ENCODE peak calls at places on chromosomes 5 and 9, in five cellular contexts. Y is CD4-positive, alpha-beta memory T cell; M is upper lobe of right lung; U is mesendoderm; J is tibial nerve. X is an unnamed sample. For H3K4me1 and H3K27me3, the result is how much of the 10 kb centered on the place peaks cover.

GRCh38 chr5:10623305-10623910 is 59.5 kb downstream of the ANKRD33B start:
- DNase-seq in Y (no peak), M (no peak), U (no peak), J (no peak), X (no peak)

GRCh38 chr9:116312221-116312620 is 158.6 kb downstream of the PAPPA start:
- DNase-seq in Y (no peak), M (no peak), U (no peak), J (no peak), X (no peak)

GRCh38 chr5:92548351-92548750 is 1032.7 kb downstream of the NR2F1-AS1 start:
- DNase-seq in Y (no peak), M (no peak), U (no peak), J (no peak), X (no peak)

GRCh38 chr9:123568691-123569342 is 212.8 kb downstream of the CRB2 start:
- DNase-seq in Y (no peak), M (no peak), U (no peak), J (no peak), X (no peak)

GRCh38 chr5:149254506-149254905 is 17.2 kb upstream of the AFAP1L1 start:
- DNase-seq in Y (no peak), M (no peak), U (peak), J (no peak), X (no peak)

GRCh38 chr9:130579738-130580463 is 524 bp downstream of the FUBP3 start:
- DNase-seq in Y (no peak), M (no peak), U (peak), J (no peak), X (no peak)

GRCh38 chr5:43396762-43397304 is 15.4 kb downstream of the CCL28 start:
- DNase-seq in Y (peak), M (peak), U (no peak), J (peak), X (peak)

GRCh38 chr5:154764967-154765366 is 9.8 kb downstream of the LARP1 start:
- DNase-seq in Y (no peak), M (no peak), U (no peak), J (no peak), X (no peak)

GRCh38 chr9:135857371-135857786 is 50.0 kb downstream of the CAMSAP1 start:
- DNase-seq in Y (no peak), M (no peak), U (no peak), J (no peak), X (no peak)

GRCh38 chr5:160651682-160652645 is 200.0 kb downstream of the ATP10B start:
- DNase-seq in Y (no peak), M (no peak), U (no peak), J (no peak), X (no peak)

GRCh38 chr9:93464876-93465275 is 11.5 kb upstream of the FAM120AOS start:
- DNase-seq in Y (no peak), M (no peak), U (peak), J (no peak), X (no peak)
- H3K4me1 ChIP-seq in Y (half or more), M (half or more), U (under half), J (under half), X (under half)

DNA sequence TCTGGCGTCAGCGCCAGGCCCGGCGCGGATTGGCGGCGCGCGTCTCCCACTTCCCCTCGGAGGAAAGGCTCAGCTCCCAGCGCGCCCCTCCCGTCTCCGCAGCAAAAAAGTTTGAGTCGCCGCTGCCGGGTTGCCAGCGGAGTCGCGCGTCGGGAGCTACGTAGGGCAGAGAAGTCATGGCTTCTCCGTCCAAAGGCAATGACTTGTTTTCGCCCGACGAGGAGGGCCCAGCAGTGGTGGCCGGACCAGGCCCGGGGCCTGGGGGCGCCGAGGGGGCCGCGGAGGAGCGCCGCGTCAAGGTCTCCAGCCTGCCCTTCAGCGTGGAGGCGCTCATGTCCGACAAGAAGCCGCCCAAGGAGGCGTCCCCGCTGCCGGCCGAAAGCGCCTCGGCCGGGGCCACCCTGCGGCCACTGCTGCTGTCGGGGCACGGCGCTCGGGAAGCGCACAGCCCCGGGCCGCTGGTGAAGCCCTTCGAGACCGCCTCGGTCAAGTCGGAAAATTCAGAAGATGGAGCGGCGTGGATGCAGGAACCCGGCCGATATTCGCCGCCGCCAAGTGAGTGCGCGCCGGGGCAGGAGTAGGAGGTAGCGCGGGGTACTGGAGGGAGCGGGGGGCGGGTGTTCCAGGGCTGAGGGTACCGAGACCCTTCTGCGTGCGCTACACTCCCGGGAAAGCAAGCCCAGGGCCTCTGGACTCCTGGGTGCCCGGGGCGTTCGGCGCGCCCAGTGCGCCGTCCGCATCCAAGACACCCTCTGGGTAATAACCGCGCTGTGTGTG is at the start of gene MSX2:
- DNase-seq in Y (peak), M (peak), U (peak), J (peak), X (peak)
- H3K27me3 ChIP-seq in Y (under half), M (half or more), U (under half), J (half or more), X (half or more)

GRCh38 chr9:14314424-14314928 is 535 bp upstream of the NFIB start:
- DNase-seq in Y (no peak), M (peak), U (peak), J (peak), X (peak)
- H3K4me3 ChIP-seq in Y (no peak), M (peak), U (peak), J (peak), X (no peak)

GRCh38 chr9:126419475-126419874 is 92.8 kb downstream of the MVB12B start:
- DNase-seq in Y (no peak), M (no peak), U (no peak), J (no peak), X (peak)
- H3K4me1 ChIP-seq in Y (under half), M (under half), U (under half), J (under half), X (under half)

X was measured in adrenal gland.